ENCODE peak calls at places on chromosomes 13 and 19, in nine cellular contexts. L is upper lobe of right lung; K is effector memory CD4-positive, alpha-beta T cell; F is body of pancreas; E is HCT116; I is right lobe of liver; B is psoas muscle; G is CD8-positive, alpha-beta memory T cell; Z is hepatocyte. P is an unnamed sample.

GRCh38 chr13:30804474-30804873 is 69.1 kb downstream of the ALOX5AP start:
- DNase-seq in I (no peak), E (no peak), L (no peak), G (no peak), Z (no peak), B (no peak), K (no peak), F (no peak), P (no peak)

GRCh38 chr13:43905435-43906031 is 25.8 kb downstream of the LACC1 start:
- DNase-seq in E (peak; percentile 58), K (no peak), G (peak; percentile 46), Z (peak; percentile 81), B (no peak), F (peak; percentile 38), L (no peak), I (no peak), P (peak; percentile 62)

GRCh38 chr19:17455711-17456123 is 5.0 kb downstream of the NXNL1 start:
- DNase-seq in B (no peak), F (no peak), I (no peak), K (no peak), Z (no peak), G (no peak), E (no peak), L (peak; percentile 70), P (no peak)

GRCh38 chr19:7182489-7182888 is 111.7 kb downstream of the INSR start:
- DNase-seq in G (no peak), L (no peak), B (no peak), F (no peak), K (no peak), E (no peak), I (no peak), Z (no peak), P (no peak)

GRCh38 chr13:28464861-28465260 is 30.1 kb downstream of the FLT1 start:
- DNase-seq in B (no peak), L (no peak), I (no peak), E (no peak), K (no peak), F (no peak), G (no peak), Z (no peak), P (no peak)

GRCh38 chr13:112101360-112101930 is 34.5 kb downstream of the SOX1 start:
- DNase-seq in B (no peak), I (no peak), F (no peak), G (no peak), L (no peak), E (no peak), K (no peak), Z (no peak), P (no peak)

GRCh38 chr19:35228177-35228930 is at the start of gene FAM187B:
- DNase-seq in L (peak; percentile 63), I (no peak), Z (no peak), B (no peak), F (no peak), E (no peak), K (no peak), G (no peak), P (no peak)

GRCh38 chr19:34994643-34995471 is 5.3 kb upstream of the GRAMD1A start:
- DNase-seq in L (peak; percentile 80), F (peak; percentile 80), Z (peak; percentile 72), K (no peak), E (no peak), G (no peak), B (no peak), I (peak; percentile 87), P (no peak)

GRCh38 chr13:29110003-29110402 is 289.9 kb downstream of the MTUS2 start:
- DNase-seq in B (no peak), K (no peak), L (no peak), E (no peak), G (no peak), Z (no peak), I (no peak), F (no peak), P (no peak)

GRCh38 chr19:43560687-43561086 is 14.6 kb downstream of the XRCC1 start:
- DNase-seq in B (no peak), G (no peak), L (no peak), E (no peak), K (no peak), F (no peak), I (no peak), Z (no peak), P (no peak)

GRCh38 chr19:30074741-30075460 is 132.9 kb downstream of the URI1 start:
- DNase-seq in E (no peak), L (peak; percentile 59), F (no peak), K (no peak), B (no peak), Z (no peak), G (no peak), I (no peak), P (no peak)

GRCh38 chr19:4694211-4694987 is 24.3 kb upstream of the MYDGF start:
- DNase-seq in G (no peak), L (no peak), Z (no peak), K (no peak), F (no peak), E (peak; percentile 93), I (peak; percentile 95), B (peak; percentile 89), P (no peak)

GRCh38 chr19:48108997-48109782 is 1.4 kb downstream of the PLA2G4C start:
- DNase-seq in B (no peak), F (no peak), G (no peak), K (no peak), Z (no peak), I (no peak), E (no peak), L (no peak), P (no peak)

GRCh38 chr13:114257014-114257413 is 22.3 kb downstream of the CDC16 start:
- DNase-seq in B (no peak), I (no peak), F (no peak), L (no peak), Z (no peak), K (no peak), E (no peak), G (no peak), P (no peak)

GRCh38 chr19:6536138-6536671 is 5.4 kb downstream of the TNFSF9 start:
- DNase-seq in E (peak; percentile 91), I (no peak), F (no peak), L (no peak), B (peak; percentile 31), G (peak; percentile 84), K (peak; percentile 83), Z (peak; percentile 28), P (peak; percentile 58)

GRCh38 chr19:2259331-2259730 is 3.1 kb upstream of the JSRP1 start:
- DNase-seq in L (no peak), I (no peak), E (no peak), G (no peak), F (no peak), Z (no peak), B (no peak), K (no peak), P (no peak)

GRCh38 chr19:32407004-32407992 is 1.7 kb downstream of the DPY19L3 start:
- DNase-seq in Z (no peak), L (peak; percentile 80), B (peak; percentile 37), E (no peak), G (no peak), I (no peak), K (no peak), F (peak; percentile 58), P (no peak)

DNA sequence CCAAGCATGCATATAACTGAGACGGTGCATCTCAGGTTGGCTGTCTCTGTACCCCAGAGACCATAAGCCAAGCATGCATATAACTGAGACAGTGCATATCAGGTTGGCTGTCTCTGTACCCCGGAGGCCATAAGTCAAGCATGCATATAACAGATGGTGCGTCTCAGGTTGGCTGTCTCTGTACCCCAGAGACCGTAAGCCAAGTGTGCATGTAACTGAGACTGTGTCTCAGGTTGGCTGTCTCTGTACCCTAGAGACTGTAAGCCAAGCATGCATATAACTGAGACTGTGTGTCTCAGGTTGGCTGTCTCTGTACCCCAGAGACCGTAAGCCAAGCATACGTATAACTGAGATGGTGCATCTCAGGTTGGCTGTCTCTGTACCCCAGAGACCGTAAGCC is 30.8 kb downstream of the NLRP4 start:
- DNase-seq in K (no peak), Z (no peak), L (no peak), F (no peak), G (no peak), E (no peak), B (no peak), I (no peak), P (no peak)
- H3K9me3 ChIP-seq in K (no peaks in the 10 kb centered on the region), Z (no peaks in the 10 kb centered on the region), L (no peaks in the 10 kb centered on the region), F (no peaks in the 10 kb centered on the region), G (no peaks in the 10 kb centered on the region), E (no peaks in the 10 kb centered on the region), B (peaks cover 7% of the 10 kb centered on the region), I (no peaks in the 10 kb centered on the region), P (no peaks in the 10 kb centered on the region)

GRCh38 chr13:98835156-98835555 is 82.7 kb upstream of the SLC15A1 start:
- DNase-seq in F (no peak), Z (no peak), G (no peak), E (no peak), B (no peak), I (no peak), L (no peak), K (no peak), P (no peak)
- H3K27me3 ChIP-seq in F (no peaks in the 10 kb centered on the region), Z (no peaks in the 10 kb centered on the region), G (no peaks in the 10 kb centered on the region), E (no peaks in the 10 kb centered on the region), B (no peaks in the 10 kb centered on the region), I (no peaks in the 10 kb centered on the region), L (no peaks in the 10 kb centered on the region), K (no peaks in the 10 kb centered on the region), P (no peaks in the 10 kb centered on the region)

GRCh38 chr19:47107201-47107952 is 6.2 kb downstream of the ZC3H4 start:
- DNase-seq in G (no peak), Z (peak; percentile 72), K (no peak), E (no peak), I (no peak), B (no peak), L (no peak), F (no peak), P (peak; percentile 75)
- H3K4me3 ChIP-seq in G (peak overlapping the region; percentile 8), Z (no peak overlapping the region), K (no peak overlapping the region), E (no peak overlapping the region), I (no peak overlapping the region), B (no peak overlapping the region), L (no peak overlapping the region), F (no peak overlapping the region), P (peak overlapping the region; percentile 99)

GRCh38 chr19:12365372-12366162 is at the start of gene ZNF442:
- DNase-seq in B (peak; percentile 96), G (peak; percentile 85), L (peak; percentile 96), K (peak; percentile 46), Z (peak; percentile 98), I (peak; percentile 97), F (peak; percentile 95), E (no peak), P (peak; percentile 84)

GRCh38 chr19:12365094-12365371 is 450 bp downstream of the ZNF442 start:
- DNase-seq in E (no peak), I (no peak), Z (no peak), F (no peak), K (no peak), B (no peak), L (no peak), G (no peak), P (no peak)

DNA sequence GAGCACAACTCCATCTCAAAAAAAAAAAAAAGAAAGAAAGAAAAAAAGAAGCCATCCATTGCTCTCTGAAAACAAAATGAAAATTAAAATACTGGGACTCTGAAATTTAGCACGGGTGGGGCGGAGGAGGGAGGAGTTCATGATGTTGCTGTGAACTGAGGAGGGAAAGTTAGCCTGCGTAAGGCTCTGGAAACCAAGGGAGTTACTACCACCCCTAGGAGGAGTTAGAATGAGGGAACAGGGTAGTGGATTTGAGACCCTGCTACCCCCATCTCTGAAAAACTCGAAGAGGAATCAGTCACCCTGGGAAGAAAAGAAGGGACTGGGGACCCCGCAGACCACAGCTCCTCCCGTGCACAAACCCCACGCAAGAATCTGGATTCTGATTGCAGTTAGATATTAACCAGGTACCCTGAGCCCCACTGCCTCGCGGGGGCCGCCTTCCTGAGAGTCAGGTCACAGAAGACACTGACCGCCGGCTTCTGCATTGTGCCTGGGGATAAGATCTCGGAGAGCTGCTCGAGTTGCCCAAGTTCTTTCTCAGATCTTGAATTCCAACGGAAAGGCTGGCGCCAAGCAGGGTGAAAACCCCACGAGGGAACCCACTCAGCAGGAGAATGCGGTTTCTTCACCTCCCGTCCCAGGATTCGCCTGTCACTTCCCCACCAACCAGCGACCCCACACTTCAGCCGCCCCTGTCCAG is 941 bp downstream of the ZNF442 start:
- DNase-seq in G (peak; percentile 7), I (peak; percentile 58), L (peak; percentile 68), F (peak; percentile 19), Z (peak; percentile 33), E (no peak), K (no peak), B (no peak), P (no peak)
- H3K9me3 ChIP-seq in G (no peaks in the 10 kb centered on the region), I (no peaks in the 10 kb centered on the region), L (no peaks in the 10 kb centered on the region), F (no peaks in the 10 kb centered on the region), Z (no peaks in the 10 kb centered on the region), E (no peaks in the 10 kb centered on the region), K (no peaks in the 10 kb centered on the region), B (no peaks in the 10 kb centered on the region), P (no peaks in the 10 kb centered on the region)

P was measured in CD4-positive, CD25-positive, alpha-beta regulatory T cell.